ENCODE peak calls at places on chromosome 17, in five cellular contexts. D is fibroblast of lung, K is HCEC 1CT, V is substantia nigra, I is IMR-90. R is an unnamed sample.

GRCh38 chr17:63675231-63675606 is 24.7 kb downstream of the LIMD2 start:
- DNase-seq in I (no peak), V (no peak), D (no peak), K (no peak), R (no peak)

GRCh38 chr17:17151962-17152361 is 54.2 kb downstream of the PLD6 start:
- DNase-seq in V (peak), K (peak), I (peak), D (peak), R (no peak)

GRCh38 chr17:76529643-76530488 is 7.6 kb downstream of the CYGB start:
- DNase-seq in K (peak), I (peak), D (peak), V (peak), R (no peak)

GRCh38 chr17:75475851-75476250 is 19.4 kb downstream of the TMEM94 start:
- DNase-seq in V (no peak), I (peak), K (no peak), D (peak), R (no peak)

GRCh38 chr17:73228748-73229236 is 32.9 kb downstream of the CPSF4L start:
- DNase-seq in D (peak), K (peak), I (peak), V (no peak), R (peak)

GRCh38 chr17:17788967-17789366 is 47.8 kb downstream of the SREBF1 start:
- DNase-seq in V (no peak), I (no peak), D (no peak), K (no peak), R (no peak)

GRCh38 chr17:13266596-13266995 is 248.8 kb upstream of the ELAC2 start:
- DNase-seq in V (no peak), K (no peak), D (peak), I (peak), R (no peak)

GRCh38 chr17:49656247-49656646 is 21.6 kb downstream of the SPOP start:
- DNase-seq in D (no peak), K (no peak), V (no peak), I (no peak), R (no peak)

GRCh38 chr17:43545383-43545632 is 832 bp downstream of the ETV4 start:
- DNase-seq in D (no peak), V (no peak), K (no peak), I (peak), R (peak)

GRCh38 chr17:79023886-79024771 is at the start of gene C1QTNF1:
- DNase-seq in D (no peak), I (peak), V (no peak), K (peak), R (no peak)

GRCh38 chr17:34254651-34255380 is at the start of gene CCL2:
- DNase-seq in I (peak), V (no peak), K (peak), D (peak), R (no peak)

GRCh38 chr17:2059837-2060658 is 5.1 kb downstream of the HIC1 start:
- DNase-seq in I (no peak), K (no peak), D (no peak), V (no peak), R (no peak)

GRCh38 chr17:42313773-42314566 is 25.7 kb downstream of the STAT5A start:
- DNase-seq in V (no peak), D (peak), K (no peak), I (no peak), R (no peak)